ENCODE peak calls at places on chromosomes 12 and 14, in five cellular contexts. Q is CD8-positive, alpha-beta T cell; F is dermis blood vessel endothelial cell; A is activated CD4-positive, CD25-positive, alpha-beta regulatory T cell; T is cardiac fibroblast. N is an unnamed sample.

GRCh38 chr12:70960484-70960883 is 39.9 kb upstream of the PTPRR start:
- DNase-seq in Q (no peak), F (no peak), A (no peak), T (no peak), N (no peak)

GRCh38 chr12:31832740-31833540 is 104.1 kb upstream of the AMN1 start:
- DNase-seq in Q (peak; percentile 63), F (no peak), A (no peak), T (no peak), N (no peak)

GRCh38 chr12:26953447-26953846 is 15.2 kb downstream of the FGFR1OP2 start:
- DNase-seq in Q (no peak), F (no peak), A (no peak), T (peak; percentile 28), N (no peak)

GRCh38 chr12:44015333-44015941 is 179.6 kb downstream of the TMEM117 start:
- DNase-seq in Q (no peak), F (peak; percentile 58), A (no peak), T (peak; percentile 71), N (peak; percentile 56)

GRCh38 chr14:39113685-39114072 is 444 bp upstream of the GEMIN2 start:
- DNase-seq in Q (no peak), F (no peak), A (no peak), T (no peak), N (no peak)

GRCh38 chr12:121331268-121331667 is 20.9 kb downstream of the ANAPC5 start:
- DNase-seq in Q (no peak), F (no peak), A (no peak), T (no peak), N (no peak)

GRCh38 chr14:75993567-75994041 is 8.0 kb downstream of the IFT43 start:
- DNase-seq in Q (no peak), F (no peak), A (no peak), T (no peak), N (no peak)

GRCh38 chr14:68181395-68182326 is 362.1 kb downstream of the RAD51B start:
- DNase-seq in Q (no peak), F (peak; percentile 48), A (no peak), T (peak; percentile 67), N (peak; percentile 79)

GRCh38 chr12:57134949-57135348 is 6.7 kb downstream of the LRP1 start:
- DNase-seq in Q (no peak), F (no peak), A (no peak), T (no peak), N (no peak)

GRCh38 chr14:77158175-77158908 is 16.8 kb upstream of the ZDHHC22 start:
- DNase-seq in Q (no peak), F (peak; percentile 12), A (no peak), T (peak; percentile 63), N (peak; percentile 20)

GRCh38 chr12:89960011-89960507 is 251.4 kb upstream of the ATP2B1 start:
- DNase-seq in Q (no peak), F (peak; percentile 23), A (no peak), T (peak; percentile 83), N (peak; percentile 8)

GRCh38 chr12:85835810-85836715 is at the start of gene RASSF9:
- DNase-seq in Q (no peak), F (peak; percentile 48), A (no peak), T (peak; percentile 83), N (peak; percentile 84)

GRCh38 chr14:97802430-97802829 is 1005.2 kb downstream of the VRK1 start:
- DNase-seq in Q (no peak), F (no peak), A (no peak), T (no peak), N (peak; percentile 60)

GRCh38 chr12:76820888-76821482 is 57.1 kb downstream of the ZDHHC17 start:
- DNase-seq in Q (no peak), F (peak; percentile 42), A (no peak), T (peak; percentile 56), N (peak; percentile 11)

GRCh38 chr12:118436986-118437385 is 60.6 kb downstream of the SUDS3 start:
- DNase-seq in Q (no peak), F (no peak), A (no peak), T (peak; percentile 56), N (no peak)

GRCh38 chr14:20386276-20386855 is 26.9 kb downstream of the TEP1 start:
- DNase-seq in Q (no peak), F (no peak), A (no peak), T (no peak), N (no peak)

GRCh38 chr12:27343255-27344000 is 10.8 kb downstream of the BMAL2 start:
- DNase-seq in Q (no peak), F (peak; percentile 79), A (no peak), T (peak; percentile 95), N (peak; percentile 64)

GRCh38 chr12:14426792-14427191 is 61.3 kb downstream of the ATF7IP start:
- DNase-seq in Q (no peak), F (no peak), A (no peak), T (no peak), N (no peak)

GRCh38 chr12:100199347-100200136 is 1.1 kb upstream of the ACTR6 start:
- DNase-seq in Q (peak; percentile 80), F (peak; percentile 32), A (peak; percentile 53), T (peak; percentile 2), N (peak; percentile 20)

GRCh38 chr14:92553456-92553855 is 39.9 kb downstream of the RIN3 start:
- DNase-seq in Q (no peak), F (peak; percentile 49), A (no peak), T (peak; percentile 46), N (no peak)

GRCh38 chr14:90061849-90062794 is at the start of gene KCNK13:
- DNase-seq in Q (no peak), F (peak; percentile 27), A (no peak), T (no peak), N (peak; percentile 9)

GRCh38 chr14:30337456-30337855 is 221.5 kb upstream of the G2E3 start:
- DNase-seq in Q (no peak), F (no peak), A (no peak), T (no peak), N (no peak)

GRCh38 chr12:80188566-80188965 is 89.2 kb downstream of the OTOGL start:
- DNase-seq in Q (no peak), F (no peak), A (no peak), T (no peak), N (no peak)

N was measured in endothelial cell of umbilical vein.